ENCODE peak calls at places on chromosomes 11 and 22, in four cellular contexts. F, R, C and M are unnamed samples.

GRCh38 chr11:73227571-73228211 is 9.6 kb downstream of the P2RY2 start:
- DNase-seq in C (peak), F (peak), R (no peak), M (no peak)

GRCh38 chr11:88179966-88180629 is 4.9 kb upstream of the RAB38 start:
- DNase-seq in F (no peak), C (no peak), R (no peak), M (no peak)

GRCh38 chr22:19479358-19480172 is at the start of gene CDC45:
- DNase-seq in R (peak), F (peak), C (peak), M (peak)

GRCh38 chr22:23182289-23183106 is 2.2 kb downstream of the BCR start:
- DNase-seq in R (no peak), F (no peak), C (no peak), M (peak)

GRCh38 chr11:19693146-19693545 is 19.5 kb upstream of the NAV2 start:
- DNase-seq in F (no peak), R (no peak), C (no peak), M (no peak)

GRCh38 chr11:37264783-37265182 is 666.7 kb upstream of the RAG2 start:
- DNase-seq in C (no peak), R (no peak), F (no peak), M (no peak)

GRCh38 chr11:76339217-76339616 is 41.7 kb downstream of the THAP12 start:
- DNase-seq in F (no peak), R (no peak), C (no peak), M (no peak)

GRCh38 chr11:19978668-19979518 is 181.4 kb downstream of the DBX1 start:
- DNase-seq in R (peak), F (no peak), C (peak), M (peak)

GRCh38 chr11:134270250-134270714 is 5.9 kb upstream of the GLB1L3 start:
- DNase-seq in F (no peak), R (peak), C (peak), M (no peak)

GRCh38 chr22:31278643-31279326 is 13.5 kb downstream of the PIK3IP1 start:
- DNase-seq in F (no peak), C (no peak), R (no peak), M (no peak)

GRCh38 chr11:12185106-12185690 is 74.8 kb downstream of the MICAL2 start:
- DNase-seq in F (no peak), R (no peak), C (no peak), M (no peak)

GRCh38 chr11:126992065-126992803 is 8.3 kb downstream of the KIRREL3 start:
- DNase-seq in R (no peak), F (no peak), C (no peak), M (no peak)

GRCh38 chr11:17561466-17562001 is 14.5 kb downstream of the OTOG start:
- DNase-seq in F (peak), R (no peak), C (no peak), M (no peak)

GRCh38 chr11:114892381-114893197 is 214.3 kb downstream of the NXPE2 start:
- DNase-seq in R (no peak), F (peak), C (peak), M (no peak)

GRCh38 chr22:39519681-39520053 is 695 bp upstream of the ATF4 start:
- DNase-seq in C (no peak), R (peak), F (peak), M (no peak)

GRCh38 chr11:65440831-65441499 is 18.4 kb downstream of the NEAT1 start:
- DNase-seq in C (no peak), F (no peak), R (no peak), M (peak)

GRCh38 chr22:49164773-49165320 is 662.8 kb downstream of the BRD1 start:
- DNase-seq in C (no peak), R (no peak), F (no peak), M (no peak)

GRCh38 chr22:24156146-24156914 is 25.0 kb upstream of the SUSD2 start:
- DNase-seq in F (peak), C (no peak), R (no peak), M (no peak)

GRCh38 chr22:36331912-36332622 is 55.7 kb downstream of the MYH9 start:
- DNase-seq in C (no peak), R (no peak), F (no peak), M (peak)

GRCh38 chr11:2548596-2548995 is 103.8 kb downstream of the KCNQ1 start:
- DNase-seq in F (no peak), C (no peak), R (no peak), M (no peak)

GRCh38 chr11:75491465-75491864 is 34.3 kb downstream of the GDPD5 start:
- DNase-seq in F (no peak), R (no peak), C (no peak), M (no peak)

GRCh38 chr11:86435711-86436110 is 61.0 kb downstream of the CCDC81 start:
- DNase-seq in F (no peak), R (no peak), C (no peak), M (no peak)

GRCh38 chr11:6431861-6432260 is 8.9 kb downstream of the HPX start:
- DNase-seq in C (no peak), R (no peak), F (no peak), M (no peak)

GRCh38 chr22:48065852-48066251 is 1303.4 kb downstream of the TBC1D22A start:
- DNase-seq in C (no peak), F (no peak), R (no peak), M (no peak)

GRCh38 chr11:96424693-96425092 is 34.9 kb downstream of the JRKL start:
- DNase-seq in F (no peak), C (no peak), R (no peak), M (no peak)

GRCh38 chr11:134282121-134283045 is 6.2 kb downstream of the GLB1L3 start:
- DNase-seq in R (no peak), F (no peak), C (no peak), M (no peak)

GRCh38 chr11:93025558-93026255 is 56.3 kb downstream of the MTNR1B start:
- DNase-seq in C (no peak), R (no peak), F (no peak), M (no peak)

DNA sequence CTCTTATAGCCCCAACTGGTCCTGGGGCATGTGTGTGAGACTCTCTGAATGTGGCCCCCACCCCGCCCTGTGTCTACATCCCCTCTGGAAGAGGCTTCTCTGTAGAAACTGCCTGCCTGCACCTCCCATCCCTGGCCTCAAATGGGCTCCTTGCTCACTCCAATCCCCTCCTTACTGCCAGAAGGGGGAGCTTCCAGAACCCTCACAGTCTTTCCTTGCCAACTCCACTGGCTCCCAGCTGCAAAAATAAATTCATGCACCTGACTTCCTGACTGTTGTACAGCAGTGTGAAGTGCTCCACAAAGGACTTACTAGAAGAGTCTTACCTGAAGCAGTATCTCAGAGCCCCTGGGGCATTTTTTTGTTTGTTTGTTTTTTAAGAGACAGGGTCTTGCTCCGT is 15.2 kb upstream of the SERPIND1 start:
- DNase-seq in F (peak), C (no peak), R (peak), M (no peak)
- TF ChIP-seq ETV6 in F (no peak), C (no peak), R (no peak), M (no peak)

DNA sequence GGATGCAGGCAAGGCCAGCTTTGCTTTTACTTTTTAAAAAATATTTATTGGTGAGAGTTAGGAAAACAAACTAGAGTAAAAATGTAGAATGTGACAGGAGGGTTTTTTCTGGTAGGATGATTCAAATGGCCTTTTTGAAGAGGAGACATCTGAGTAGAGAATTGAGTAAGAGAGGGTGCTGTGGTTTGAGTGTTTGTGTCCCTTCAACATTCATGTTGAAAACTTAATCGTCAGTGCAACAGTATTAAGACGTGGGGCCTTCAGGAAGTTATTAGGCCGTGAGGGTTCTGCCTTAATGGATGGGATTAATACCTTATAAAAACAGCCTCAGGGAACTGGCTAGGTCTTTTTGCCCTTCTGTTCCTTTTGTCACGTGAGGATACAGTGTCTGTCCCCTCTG is 288.8 kb upstream of the C11orf87 start:
- DNase-seq in R (no peak), C (no peak), F (no peak), M (no peak)
- TF ChIP-seq NR2C2 in R (no peak), C (no peak), F (no peak), M (no peak)

DNA sequence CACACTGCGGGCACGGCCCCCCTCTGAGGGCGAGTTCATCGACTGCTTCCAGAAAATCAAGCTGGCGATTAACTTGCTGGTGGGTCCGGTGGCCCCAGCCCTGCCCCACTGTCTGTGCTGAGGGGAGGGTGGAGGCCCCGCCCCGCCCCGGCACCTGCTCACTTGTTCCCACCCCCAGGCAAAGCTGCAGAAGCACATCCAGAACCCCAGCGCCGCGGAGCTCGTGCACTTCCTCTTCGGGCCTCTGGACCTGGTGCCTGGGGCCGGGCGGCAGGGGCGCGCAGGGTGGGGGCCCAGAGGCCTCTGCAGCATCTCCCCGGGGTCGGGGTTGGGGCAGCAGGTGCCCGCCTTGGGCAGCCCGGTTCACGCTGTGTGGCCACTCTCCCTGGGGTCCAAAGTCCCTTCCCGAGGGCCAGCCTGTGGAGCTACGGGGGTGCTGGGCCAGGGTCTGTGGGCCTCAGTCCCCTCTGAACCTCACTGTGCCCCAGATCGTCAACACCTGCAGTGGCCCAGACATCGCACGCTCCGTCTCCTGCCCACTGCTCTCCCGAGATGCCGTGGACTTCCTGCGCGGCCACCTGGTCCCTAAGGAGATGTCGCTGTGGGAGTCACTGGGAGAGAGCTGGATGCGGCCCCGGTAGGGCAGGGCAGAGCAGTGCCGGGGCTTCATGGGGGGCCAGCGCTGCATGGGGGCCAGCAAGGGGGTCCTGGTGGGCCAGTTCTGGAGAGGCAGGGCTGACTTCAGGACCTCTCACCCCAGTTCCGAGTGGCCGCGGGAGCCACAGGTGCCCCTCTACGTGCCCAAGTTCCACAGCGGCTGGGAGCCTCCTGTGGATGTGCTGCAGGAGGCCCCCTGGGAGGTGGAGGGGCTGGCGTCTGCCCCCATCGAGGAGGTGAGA is 16.1 kb downstream of the EPS8L2 start:
- DNase-seq in F (no peak), R (no peak), C (peak), M (no peak)
- TF ChIP-seq ETV6 in F (no peak), R (no peak), C (no peak), M (no peak)

DNA sequence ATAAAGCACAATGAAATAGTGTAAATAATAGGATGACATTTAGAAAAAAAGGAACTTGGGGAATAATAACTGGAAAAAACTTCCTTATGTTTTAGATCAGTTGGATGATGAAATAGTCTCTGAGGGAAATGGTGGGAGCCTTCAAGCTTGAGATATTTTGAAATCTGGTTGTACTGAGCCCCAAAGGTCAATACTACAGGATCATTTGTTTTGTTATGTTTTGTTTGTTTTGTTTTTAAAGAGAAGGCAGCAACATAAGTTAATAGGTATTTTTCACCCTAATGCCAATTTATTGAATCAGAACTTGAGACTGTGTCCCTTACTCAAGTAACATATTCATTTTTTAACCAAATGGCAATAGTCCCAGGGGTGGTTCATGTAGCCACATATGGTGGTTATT is 393.1 kb downstream of the ETS1 start:
- DNase-seq in R (no peak), F (no peak), C (no peak), M (no peak)
- TF ChIP-seq NR2C2 in R (no peak), F (no peak), C (no peak), M (no peak)